ENCODE peak calls at places on chromosomes 13 and 19, in five cellular contexts. A is substantia nigra, F is HTR-8/SVneo, T is cardiac fibroblast, M is left ventricle myocardium superior. Z is an unnamed sample.
A peak's percentile ranks its signal among the peaks of the same experiment; 100 is the strongest.

GRCh38 chr13:30905932-30906383 is at the start of gene MEDAG:
- DNase-seq in A (no peak), F (no peak), T (peak; percentile 94), M (peak; percentile 89), Z (no peak)

GRCh38 chr13:46643165-46643777 is 90.3 kb downstream of the LRCH1 start:
- DNase-seq in A (no peak), F (no peak), T (no peak), M (no peak), Z (no peak)

GRCh38 chr13:34555988-34556387 is 386.1 kb upstream of the NBEA start:
- DNase-seq in A (no peak), F (no peak), T (peak; percentile 33), M (no peak), Z (no peak)

GRCh38 chr19:32971012-32971595 is 654 bp downstream of the CEP89 start:
- DNase-seq in A (no peak), F (no peak), T (no peak), M (no peak), Z (no peak)

GRCh38 chr19:56710437-56710836 is 38.9 kb upstream of the ZNF835 start:
- DNase-seq in A (no peak), F (no peak), T (no peak), M (no peak), Z (no peak)

GRCh38 chr19:5578094-5578846 is 10.5 kb upstream of the TINCR start:
- DNase-seq in A (peak; percentile 78), F (peak; percentile 75), T (peak; percentile 45), M (peak; percentile 80), Z (peak; percentile 33)

GRCh38 chr19:7994923-7995682 is 10.3 kb downstream of the ELAVL1 start:
- DNase-seq in A (no peak), F (no peak), T (no peak), M (no peak), Z (no peak)

GRCh38 chr13:104571161-104571889 is 1505.1 kb upstream of the SLC10A2 start:
- DNase-seq in A (peak; percentile 53), F (peak; percentile 45), T (peak; percentile 85), M (no peak), Z (peak; percentile 42)

GRCh38 chr19:24086974-24087595 is at the start of gene ZNF254:
- DNase-seq in A (peak; percentile 88), F (peak; percentile 91), T (peak; percentile 95), M (peak; percentile 90), Z (peak; percentile 98)

GRCh38 chr13:72686766-72687165 is 40.7 kb downstream of the MZT1 start:
- DNase-seq in A (no peak), F (no peak), T (peak; percentile 18), M (no peak), Z (no peak)

GRCh38 chr19:33879818-33880575 is 83.3 kb downstream of the KCTD15 start:
- DNase-seq in A (no peak), F (no peak), T (no peak), M (peak; percentile 58), Z (no peak)

GRCh38 chr13:39881887-39882286 is 226.4 kb downstream of the COG6 start:
- DNase-seq in A (no peak), F (no peak), T (peak; percentile 25), M (no peak), Z (no peak)